ENCODE peak calls at places on chromosomes 11 and 22, in four cellular contexts. E is AG04450; Q is GM23248; O is activated naive CD4-positive, alpha-beta T cell treated with Interleukin-2 at 50 U/mL for 16 hours. C is an unnamed sample.

GRCh38 chr22:38467438-38467903 is 425 bp upstream of the KDELR3 start:
- DNase-seq in Q (no peak), O (no peak), E (no peak), C (no peak)

GRCh38 chr11:76835928-76836612 is 24.6 kb upstream of the ACER3 start:
- DNase-seq in E (peak; percentile 51), O (no peak), Q (peak; percentile 85), C (peak; percentile 60)

GRCh38 chr22:44881624-44882023 is 128.2 kb downstream of the PHF21B start:
- DNase-seq in O (no peak), E (no peak), Q (no peak), C (no peak)

GRCh38 chr11:67357831-67358555 is 4.6 kb upstream of the POLD4 start:
- DNase-seq in Q (peak; percentile 74), E (no peak), O (no peak), C (no peak)

GRCh38 chr11:63769044-63769718 is 606 bp upstream of the ZFTA start:
- DNase-seq in O (peak; percentile 45), E (no peak), Q (peak; percentile 74), C (no peak)

GRCh38 chr11:60345489-60345888 is 18.4 kb downstream of the MS4A6E start:
- DNase-seq in Q (peak; percentile 26), E (no peak), O (no peak), C (no peak)

GRCh38 chr11:32575070-32575469 is 8.6 kb upstream of the EIF3M start:
- DNase-seq in O (no peak), Q (no peak), E (no peak), C (no peak)

GRCh38 chr11:109851780-109852390 is 241.3 kb upstream of the ZC3H12C start:
- DNase-seq in E (no peak), O (no peak), Q (peak; percentile 63), C (no peak)

GRCh38 chr11:88484873-88485621 is 147.5 kb upstream of the CTSC start:
- DNase-seq in Q (peak; percentile 44), O (peak; percentile 29), E (no peak), C (no peak)

GRCh38 chr11:70828498-70829159 is 423.7 kb downstream of the SHANK2 start:
- DNase-seq in E (no peak), O (no peak), Q (peak; percentile 23), C (no peak)

GRCh38 chr11:92830382-92831148 is 138.9 kb upstream of the MTNR1B start:
- DNase-seq in O (no peak), Q (no peak), E (no peak), C (no peak)